ENCODE peak calls at places on chromosomes 7 and 10, in seven cellular contexts. Q, P, X, L, N, H and W are unnamed samples.

GRCh38 chr10:46096909-46097575 is 51.0 kb upstream of the MSMB start:
- DNase-seq in X (peak), H (no peak), Q (no peak), L (peak), N (no peak), P (no peak), W (peak)

GRCh38 chr7:115145512-115145911 is 223.6 kb downstream of the MDFIC start:
- DNase-seq in L (no peak), H (no peak), N (no peak), X (no peak), Q (peak), P (no peak), W (no peak)

GRCh38 chr10:117674641-117675040 is 132.1 kb downstream of the EMX2 start:
- DNase-seq in X (no peak), N (no peak), H (no peak), L (peak), P (no peak), Q (no peak), W (no peak)

GRCh38 chr7:30893357-30893756 is 18.3 kb upstream of the AQP1 start:
- DNase-seq in X (no peak), Q (no peak), H (no peak), N (no peak), P (no peak), L (no peak), W (peak)

GRCh38 chr7:36283711-36284130 is 105.9 kb upstream of the ANLN start:
- DNase-seq in X (no peak), L (no peak), P (peak), N (no peak), Q (no peak), H (no peak), W (no peak)

GRCh38 chr10:28533315-28533564 is 322 bp downstream of the WAC start:
- DNase-seq in L (no peak), H (no peak), Q (no peak), N (no peak), X (no peak), P (no peak), W (no peak)

GRCh38 chr10:132519382-132520146 is 18.0 kb upstream of the INPP5A start:
- DNase-seq in Q (no peak), L (peak), H (no peak), X (no peak), N (no peak), P (no peak), W (no peak)

GRCh38 chr7:141158562-141158961 is 84.7 kb downstream of the TMEM178B start:
- DNase-seq in N (peak), Q (peak), L (peak), H (no peak), X (no peak), P (no peak), W (no peak)

GRCh38 chr7:150986099-150986512 is 4.7 kb upstream of the NOS3 start:
- DNase-seq in L (peak), N (no peak), P (peak), H (peak), X (peak), Q (no peak), W (peak)

GRCh38 chr10:101783736-101784118 is 481 bp upstream of the NPM3 start:
- DNase-seq in Q (no peak), L (no peak), X (peak), H (no peak), N (no peak), P (no peak), W (peak)

GRCh38 chr7:106568680-106569499 is 92.1 kb downstream of the CCDC71L start:
- DNase-seq in X (no peak), N (no peak), P (no peak), L (peak), H (no peak), Q (peak), W (no peak)

GRCh38 chr7:149855368-149856305 is 17.5 kb downstream of the ZNF862 start:
- DNase-seq in P (no peak), X (peak), Q (peak), N (no peak), L (peak), H (no peak), W (no peak)

GRCh38 chr10:71395621-71396020 is 1.1 kb upstream of the CDH23 start:
- DNase-seq in Q (no peak), L (no peak), P (no peak), N (no peak), X (no peak), H (no peak), W (no peak)